ENCODE peak calls at places on chromosomes 11 and 22, in four cellular contexts. Y, Q, O and I are unnamed samples.

GRCh38 chr11:46520971-46521745 is 72.7 kb downstream of the AMBRA1 start:
- DNase-seq in Q (peak), Y (no peak), O (peak), I (no peak)

GRCh38 chr11:47143322-47143721 is 33.4 kb downstream of the ARFGAP2 start:
- DNase-seq in O (no peak), Q (peak), Y (no peak), I (no peak)

GRCh38 chr22:43925433-43926348 is 2.1 kb downstream of the PNPLA3 start:
- DNase-seq in Q (peak), O (no peak), Y (peak), I (no peak)

GRCh38 chr11:64409707-64410395 is 50.9 kb downstream of the RPS6KA4 start:
- DNase-seq in Q (no peak), Y (no peak), O (no peak), I (no peak)

GRCh38 chr11:77151804-77152513 is 23.9 kb downstream of the MYO7A start:
- DNase-seq in Q (no peak), O (no peak), Y (no peak), I (no peak)

GRCh38 chr11:296206-296975 is 2.9 kb downstream of the IFITM5 start:
- DNase-seq in O (no peak), Y (no peak), Q (no peak), I (no peak)

GRCh38 chr11:121337078-121337477 is 44.5 kb downstream of the SC5D start:
- DNase-seq in Y (no peak), O (no peak), Q (no peak), I (no peak)

GRCh38 chr22:21811982-21812381 is 55.5 kb downstream of the MAPK1 start:
- DNase-seq in O (no peak), Y (no peak), Q (no peak), I (no peak)

GRCh38 chr11:67409261-67409666 is 5.4 kb downstream of the TBC1D10C start:
- DNase-seq in O (no peak), Q (no peak), Y (no peak), I (no peak)

GRCh38 chr22:29048822-29049654 is 12.6 kb downstream of the C22orf31 start:
- DNase-seq in O (no peak), Q (no peak), Y (no peak), I (no peak)

GRCh38 chr11:127106142-127106541 is 105.6 kb upstream of the KIRREL3 start:
- DNase-seq in Q (peak), O (no peak), Y (peak), I (no peak)

GRCh38 chr11:2824851-2825250 is 60.7 kb downstream of the CDKN1C start:
- DNase-seq in Q (no peak), Y (no peak), O (no peak), I (no peak)

GRCh38 chr11:2811206-2812091 is 74.1 kb downstream of the CDKN1C start:
- DNase-seq in O (no peak), Y (no peak), Q (no peak), I (no peak)

GRCh38 chr11:35677904-35678303 is 15.3 kb downstream of the TRIM44 start:
- DNase-seq in Q (no peak), Y (no peak), O (no peak), I (no peak)

GRCh38 chr22:49234459-49234858 is 593.2 kb downstream of the BRD1 start:
- DNase-seq in Y (no peak), O (no peak), Q (no peak), I (peak)

GRCh38 chr11:116887909-116888556 is 50.6 kb upstream of the APOA1 start:
- DNase-seq in O (no peak), Q (no peak), Y (no peak), I (no peak)

GRCh38 chr11:47797633-47798032 is 30.5 kb upstream of the FNBP4 start:
- DNase-seq in Q (no peak), Y (no peak), O (no peak), I (no peak)

GRCh38 chr11:111944651-111945051 is 7.5 kb downstream of the DIXDC1 start:
- DNase-seq in Q (no peak), Y (no peak), O (no peak), I (no peak)

GRCh38 chr11:17752144-17752543 is 17.6 kb downstream of the KCNC1 start:
- DNase-seq in Y (no peak), O (no peak), Q (no peak), I (no peak)

GRCh38 chr11:61295596-61295926 is 445 bp upstream of the VWCE start:
- DNase-seq in Q (no peak), Y (no peak), O (no peak), I (no peak)

GRCh38 chr22:33565580-33565995 is 354.7 kb downstream of the LARGE1 start:
- DNase-seq in O (no peak), Q (no peak), Y (no peak), I (no peak)

GRCh38 chr11:28566643-28567042 is 458.5 kb downstream of the METTL15 start:
- DNase-seq in O (peak), Q (peak), Y (peak), I (peak)

GRCh38 chr11:26439854-26440253 is 107.9 kb downstream of the ANO3 start:
- DNase-seq in Q (no peak), Y (no peak), O (no peak), I (no peak)

GRCh38 chr22:18085188-18085587 is 7.4 kb downstream of the PEX26 start:
- DNase-seq in Q (no peak), O (no peak), Y (no peak), I (no peak)

GRCh38 chr11:9726313-9727022 is 62.6 kb downstream of the SWAP70 start:
- DNase-seq in O (no peak), Q (no peak), Y (no peak), I (no peak)

GRCh38 chr22:30265851-30266444 is 703 bp downstream of the OSM start:
- DNase-seq in Y (no peak), O (no peak), Q (no peak), I (no peak)

GRCh38 chr11:2355000-2355644 is 22.0 kb upstream of the CD81 start:
- DNase-seq in Q (peak), O (no peak), Y (no peak), I (no peak)

GRCh38 chr11:130718118-130718517 is 198.2 kb downstream of the SNX19 start:
- DNase-seq in Q (no peak), O (no peak), Y (no peak), I (no peak)

GRCh38 chr11:131674051-131674755 is 303.8 kb downstream of the NTM start:
- DNase-seq in Y (peak), Q (peak), O (peak), I (no peak)

GRCh38 chr11:118658372-118659313 is 20.8 kb downstream of the TREH start:
- DNase-seq in Y (no peak), Q (no peak), O (no peak), I (no peak)

GRCh38 chr11:66124564-66124963 is 54.5 kb downstream of the PACS1 start:
- DNase-seq in Q (peak), O (no peak), Y (no peak), I (no peak)

GRCh38 chr11:66126808-66127555 is 56.9 kb downstream of the PACS1 start:
- DNase-seq in Q (peak), Y (no peak), O (peak), I (peak)

GRCh38 chr11:66123902-66124301 is 53.8 kb downstream of the PACS1 start:
- DNase-seq in Q (no peak), Y (no peak), O (no peak), I (no peak)

GRCh38 chr11:66121453-66121852 is 51.4 kb downstream of the PACS1 start:
- DNase-seq in O (no peak), Y (no peak), Q (no peak), I (no peak)

GRCh38 chr11:66126064-66126463 is 56.0 kb downstream of the PACS1 start:
- DNase-seq in Q (no peak), O (no peak), Y (no peak), I (no peak)
- H3K27ac ChIP-seq in Q (no peak), O (peak), Y (no peak), I (no peak)

DNA sequence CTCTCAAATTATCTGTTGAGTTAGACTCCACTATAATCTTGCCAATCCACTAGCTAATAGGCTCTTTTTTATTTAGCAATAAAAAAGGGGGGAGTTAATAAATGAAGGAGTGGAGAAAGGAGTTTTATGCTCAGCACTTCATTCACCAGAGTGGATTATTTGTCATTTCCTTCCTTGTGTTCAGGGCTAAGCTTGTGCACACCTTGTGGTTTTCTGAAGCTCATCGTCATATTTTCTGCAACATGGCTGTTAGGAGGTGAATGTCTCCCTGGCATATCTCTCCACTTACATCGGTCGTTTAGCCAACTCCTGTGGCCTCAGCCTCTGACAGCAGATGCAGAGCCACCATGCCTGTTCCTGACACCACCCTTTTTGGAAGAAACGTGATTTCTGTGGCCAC is 83.9 kb upstream of the MTNR1B start:
- DNase-seq in Y (no peak), Q (no peak), O (peak), I (no peak)
- H3K4me3 ChIP-seq in Y (no peak), Q (no peak), O (no peak), I (no peak)

DNA sequence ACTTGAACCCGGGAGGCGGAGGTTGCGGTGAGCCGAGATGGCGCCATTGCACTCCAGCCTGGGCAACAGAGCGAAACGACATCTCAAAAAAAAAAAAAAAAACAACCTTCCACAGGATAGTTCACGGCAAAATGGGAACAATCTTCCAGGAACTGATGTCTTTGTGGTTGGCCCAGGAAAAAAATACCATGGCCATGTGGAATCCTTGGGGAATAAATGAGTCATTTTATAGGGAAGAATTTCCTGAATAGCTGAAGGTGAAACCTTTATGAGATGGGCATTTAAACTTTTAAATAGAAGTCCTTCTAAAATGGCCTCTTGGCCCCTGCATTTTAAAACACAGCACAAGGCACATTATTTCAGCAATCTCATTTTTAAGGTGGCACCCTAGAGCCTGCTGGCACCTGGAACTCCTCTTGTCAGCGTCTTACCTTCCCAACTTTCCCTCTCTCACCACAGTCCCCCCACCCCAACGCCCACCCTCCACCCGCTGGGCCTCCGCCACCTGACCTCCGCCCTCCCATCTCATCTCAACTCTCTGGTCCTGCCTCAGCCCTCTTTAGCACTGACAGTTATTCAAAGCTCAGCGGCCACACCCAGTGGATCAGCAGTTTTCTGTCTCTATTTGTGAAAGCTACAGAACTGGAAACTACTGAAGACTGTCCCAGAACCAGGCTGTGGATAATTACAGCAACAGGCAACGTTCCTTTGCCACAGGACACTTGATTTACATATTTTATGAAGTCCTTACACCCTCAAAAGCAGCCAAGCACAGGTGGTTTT is 43.1 kb downstream of the SCGB1A1 start:
- DNase-seq in Y (no peak), Q (no peak), O (no peak), I (no peak)
- H3K27ac ChIP-seq in Y (no peak), Q (no peak), O (no peak), I (peak)

GRCh38 chr22:37501176-37501609 is 15.0 kb upstream of the MFNG start:
- DNase-seq in O (no peak), Q (no peak), Y (no peak), I (no peak)
- H3K4me3 ChIP-seq in O (no peak), Q (no peak), Y (no peak), I (no peak)